ENCODE peak calls at places on chromosomes 2 and 18, in eight cellular contexts. D is tibial nerve, L is cardiac muscle cell, H is A673, I is ovary, F is fibroblast of lung, C is heart right ventricle, T is adrenal gland. P is an unnamed sample. For H3K27me3, the result is how much of the 10 kb centered on the place peaks cover.

GRCh38 chr18:34695300-34695699 is 14.8 kb upstream of the DTNA start:
- DNase-seq in D (no peak), L (no peak), H (no peak), I (no peak), F (no peak), C (no peak), T (no peak), P (no peak)

GRCh38 chr18:50218432-50219197 is 23.7 kb upstream of the MYO5B start:
- DNase-seq in D (no peak), L (peak), H (peak), I (no peak), F (peak), C (no peak), T (peak), P (peak)

GRCh38 chr18:74251297-74252031 is 40.3 kb downstream of the CYB5A start:
- DNase-seq in D (no peak), L (peak), H (peak), I (no peak), F (peak), C (no peak), T (no peak), P (no peak)

GRCh38 chr2:120517790-120518469 is 172.0 kb downstream of the INHBB start:
- DNase-seq in D (no peak), L (no peak), H (no peak), I (no peak), F (no peak), C (no peak), T (no peak), P (no peak)

GRCh38 chr2:234308073-234308813 is 188.6 kb downstream of the ARL4C start:
- DNase-seq in D (no peak), L (no peak), H (no peak), I (no peak), F (peak), C (no peak), T (no peak), P (no peak)

GRCh38 chr2:189287982-189288494 is 108.5 kb upstream of the COL5A2 start:
- DNase-seq in D (no peak), L (peak), H (peak), I (no peak), F (peak), C (no peak), T (no peak), P (no peak)

GRCh38 chr2:152525277-152525838 is 190.4 kb downstream of the FMNL2 start:
- DNase-seq in D (no peak), L (peak), H (peak), I (no peak), F (peak), C (peak), T (peak), P (no peak)

GRCh38 chr18:63741769-63742168 is 33.4 kb upstream of the SERPINB7 start:
- DNase-seq in D (no peak), L (peak), H (peak), I (no peak), F (no peak), C (no peak), T (no peak), P (no peak)

GRCh38 chr18:63320041-63320689 is 596 bp upstream of the BCL2 start:
- DNase-seq in D (peak), L (peak), H (peak), I (peak), F (peak), C (peak), T (peak), P (peak)

GRCh38 chr2:137287934-137288639 is 522.7 kb downstream of the THSD7B start:
- DNase-seq in D (peak), L (no peak), H (no peak), I (no peak), F (no peak), C (no peak), T (no peak), P (no peak)

GRCh38 chr2:64404002-64404731 is 49.8 kb upstream of the LGALSL start:
- DNase-seq in D (peak), L (peak), H (peak), I (peak), F (peak), C (peak), T (peak), P (no peak)

GRCh38 chr2:178776725-178777124 is 30.5 kb downstream of the TTN start:
- DNase-seq in D (no peak), L (no peak), H (no peak), I (no peak), F (no peak), C (no peak), T (no peak), P (no peak)

GRCh38 chr2:75429036-75429435 is 131.7 kb downstream of the EVA1A start:
- DNase-seq in D (no peak), L (no peak), H (no peak), I (no peak), F (no peak), C (no peak), T (no peak), P (no peak)

GRCh38 chr2:227415538-227416424 is 28.0 kb upstream of the SCYGR1 start:
- DNase-seq in D (peak), L (peak), H (peak), I (no peak), F (peak), C (peak), T (peak), P (no peak)

GRCh38 chr2:232776435-232776834 is at the start of gene KCNJ13:
- DNase-seq in D (no peak), L (no peak), H (peak), I (no peak), F (peak), C (no peak), T (no peak), P (no peak)

DNA sequence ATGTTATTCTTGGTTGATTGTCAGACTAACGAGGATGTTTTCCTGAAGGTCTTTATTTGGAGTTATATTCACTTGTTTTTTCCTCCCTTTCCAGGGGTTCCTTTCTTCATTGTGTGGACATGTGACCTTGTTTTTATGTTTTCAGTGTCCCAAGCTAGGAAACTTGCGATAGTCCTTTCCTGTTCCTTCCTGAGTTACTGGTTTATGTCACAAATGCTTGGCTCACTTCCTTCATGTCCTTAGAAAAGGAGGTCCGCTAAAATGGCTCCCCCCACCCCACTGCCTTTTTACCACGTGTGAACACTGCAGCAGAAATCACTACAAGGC is 179.0 kb downstream of the TXNL1 start:
- DNase-seq in D (no peak), L (peak), H (no peak), I (no peak), F (no peak), C (no peak), T (no peak), P (no peak)
- H3K27ac ChIP-seq in D (no peak), L (no peak), H (no peak), I (no peak), F (no peak), C (peak), T (no peak), P (no peak)

DNA sequence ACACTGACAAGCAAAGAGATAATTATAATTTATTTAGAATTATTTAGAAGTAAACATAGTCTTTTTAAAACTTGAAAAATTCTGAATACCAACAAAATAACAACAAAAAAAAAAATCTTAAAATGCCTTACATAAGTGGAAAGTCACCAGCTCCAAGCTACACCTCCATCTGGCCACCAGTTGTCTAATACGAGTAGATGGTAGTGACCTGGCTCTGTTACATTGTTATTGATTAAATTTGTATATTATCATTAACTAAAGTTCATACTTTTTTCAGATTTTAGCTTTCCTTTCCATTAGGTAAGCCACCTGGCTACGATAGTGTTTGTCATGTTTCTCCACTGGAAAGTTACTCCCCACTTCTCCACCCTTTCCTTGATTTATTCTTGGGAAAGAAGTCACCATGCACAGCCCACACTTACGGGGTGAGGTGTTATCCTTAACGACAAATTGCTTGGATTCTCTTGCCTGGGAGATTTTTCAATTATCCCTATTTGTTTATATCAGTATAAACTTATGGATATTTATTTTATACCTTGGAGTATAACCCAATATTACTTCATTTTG is 464.5 kb upstream of the CHAC2 start:
- DNase-seq in D (no peak), L (no peak), H (no peak), I (no peak), F (no peak), C (no peak), T (no peak), P (no peak)
- TF ChIP-seq CTCF in D (no peak), L (no peak), H (no peak), I (no peak), F (no peak), C (no peak), T (no peak), P (no peak)

DNA sequence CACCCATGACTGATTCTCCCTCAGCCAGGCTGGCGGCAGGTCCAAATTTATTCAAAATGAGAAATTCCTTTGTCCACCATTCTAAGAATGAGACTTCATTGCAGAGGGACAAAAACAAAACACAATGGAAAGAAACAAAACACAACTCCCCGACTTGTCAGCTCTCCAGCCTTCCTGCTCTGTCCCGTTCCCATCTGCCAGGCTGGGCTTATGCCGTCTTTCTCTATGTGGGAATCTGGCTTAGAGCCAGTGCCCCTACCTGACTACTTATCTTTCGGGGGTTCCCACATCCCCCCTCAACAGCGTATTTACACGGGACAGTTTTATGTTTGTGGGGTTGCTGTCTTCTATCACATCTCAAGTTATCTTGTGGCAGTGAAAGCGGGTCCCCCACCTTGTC is 13.8 kb downstream of the CELF4 start:
- DNase-seq in D (no peak), L (no peak), H (no peak), I (no peak), F (no peak), C (no peak), T (no peak), P (no peak)
- H3K27me3 ChIP-seq in D (under half), L (under half), H (under half), I (under half), F (under half), C (under half), T (under half), P (under half)

GRCh38 chr18:57794951-57795728 is 8.0 kb downstream of the ATP8B1 start:
- DNase-seq in D (no peak), L (no peak), H (no peak), I (no peak), F (no peak), C (no peak), T (no peak), P (no peak)

GRCh38 chr18:57791911-57792310 is 11.2 kb downstream of the ATP8B1 start:
- DNase-seq in D (no peak), L (no peak), H (no peak), I (no peak), F (peak), C (no peak), T (peak), P (no peak)

GRCh38 chr18:57791192-57791591 is 11.9 kb downstream of the ATP8B1 start:
- DNase-seq in D (no peak), L (no peak), H (no peak), I (no peak), F (no peak), C (no peak), T (peak), P (no peak)

GRCh38 chr18:57793630-57793986 is 9.5 kb downstream of the ATP8B1 start:
- DNase-seq in D (no peak), L (no peak), H (no peak), I (no peak), F (no peak), C (no peak), T (no peak), P (no peak)

DNA sequence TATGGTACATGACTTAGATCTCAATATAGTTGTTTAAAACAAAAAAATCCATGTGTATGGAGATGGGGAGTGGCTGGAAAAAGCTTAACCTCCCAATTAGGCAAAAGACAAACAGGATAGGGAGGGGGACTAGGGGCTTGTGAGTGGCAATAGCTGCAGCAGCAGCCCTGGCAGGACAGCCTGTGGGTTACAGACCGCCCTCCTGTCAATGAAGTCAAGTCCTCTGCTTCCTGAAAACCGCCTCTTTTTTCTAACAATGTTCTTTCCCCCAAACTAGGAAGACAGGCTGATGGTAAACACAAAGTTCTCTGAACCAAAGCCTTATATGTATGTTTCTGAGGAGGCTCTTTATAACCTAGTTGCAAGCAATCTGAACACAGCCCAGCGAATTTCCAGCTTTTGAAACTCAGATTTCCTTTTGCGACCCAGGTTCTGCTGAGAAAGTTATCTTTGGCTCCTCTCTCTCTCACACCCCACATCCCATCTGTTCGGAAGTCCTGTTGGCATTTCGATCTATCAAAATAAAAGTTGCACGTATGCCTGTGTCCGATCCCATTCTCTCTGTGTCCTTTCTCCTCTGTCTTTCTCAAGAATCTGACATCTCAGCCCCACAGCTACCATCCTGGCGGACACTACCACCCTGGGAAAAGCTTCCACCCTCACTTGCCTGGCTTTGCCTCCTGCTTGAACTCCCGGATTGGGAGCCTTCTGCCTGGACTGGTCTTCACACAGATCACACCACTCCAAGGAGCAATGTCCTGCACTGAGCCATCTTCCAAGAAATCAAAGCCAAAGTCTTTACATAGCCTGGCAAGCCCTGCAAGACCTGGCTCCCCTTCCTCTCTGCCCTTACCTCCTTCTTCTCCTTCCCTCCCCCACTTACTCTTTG is 10.1 kb downstream of the ATP8B1 start:
- DNase-seq in D (no peak), L (peak), H (no peak), I (no peak), F (no peak), C (no peak), T (no peak), P (no peak)
- H3K27ac ChIP-seq in D (no peak), L (no peak), H (peak), I (no peak), F (peak), C (peak), T (no peak), P (no peak)

GRCh38 chr2:55063713-55064323 is 13.6 kb upstream of the RTN4 start:
- DNase-seq in D (no peak), L (no peak), H (no peak), I (no peak), F (no peak), C (no peak), T (no peak), P (no peak)
- TF ChIP-seq CTCF in D (no peak), L (no peak), H (peak), I (no peak), F (no peak), C (no peak), T (no peak), P (no peak)

GRCh38 chr2:242036653-242036950 is 167.1 kb downstream of the RTP5 start:
- DNase-seq in D (no peak), L (no peak), H (no peak), I (no peak), F (no peak), C (no peak), T (no peak), P (no peak)

GRCh38 chr2:242038166-242038927 is 168.8 kb downstream of the RTP5 start:
- DNase-seq in D (no peak), L (no peak), H (no peak), I (no peak), F (no peak), C (no peak), T (no peak), P (no peak)

GRCh38 chr2:242034138-242034537 is 164.6 kb downstream of the RTP5 start:
- DNase-seq in D (no peak), L (no peak), H (no peak), I (no peak), F (no peak), C (no peak), T (no peak), P (no peak)

GRCh38 chr2:242034996-242035814 is 165.7 kb downstream of the RTP5 start:
- DNase-seq in D (no peak), L (no peak), H (no peak), I (peak), F (no peak), C (no peak), T (peak), P (no peak)

GRCh38 chr2:242035858-242036652 is 166.5 kb downstream of the RTP5 start:
- DNase-seq in D (no peak), L (no peak), H (no peak), I (no peak), F (no peak), C (no peak), T (no peak), P (no peak)
- H3K27me3 ChIP-seq in D (under half), L (under half), H (under half), I (under half), F (under half), C (under half), T (under half), P (under half)

DNA sequence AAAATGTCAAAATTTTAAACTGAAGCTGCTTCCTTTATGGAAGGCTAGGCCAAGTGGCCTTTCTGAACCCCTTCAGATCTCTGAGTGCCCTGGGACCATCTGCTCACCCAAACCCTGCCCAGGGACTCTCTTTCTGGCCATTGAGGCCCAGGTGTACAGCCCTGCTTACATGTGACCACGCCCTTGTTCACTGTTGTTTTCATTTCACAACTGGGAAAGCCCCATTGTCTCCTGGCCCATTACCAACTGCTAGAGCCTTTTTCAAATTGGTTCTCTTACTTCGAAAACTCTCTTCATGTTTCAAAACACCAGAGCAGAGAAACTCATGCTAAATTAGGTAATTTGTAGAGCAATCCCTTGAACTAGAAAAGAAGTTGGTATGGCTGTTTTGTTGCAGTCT is 219.5 kb upstream of the TANK start:
- DNase-seq in D (no peak), L (no peak), H (no peak), I (no peak), F (no peak), C (no peak), T (no peak), P (no peak)
- H3K27ac ChIP-seq in D (no peak), L (no peak), H (no peak), I (no peak), F (no peak), C (no peak), T (no peak), P (no peak)

GRCh38 chr2:56288863-56289580 is 105.2 kb downstream of the CCDC85A start:
- DNase-seq in D (no peak), L (no peak), H (peak), I (no peak), F (peak), C (no peak), T (no peak), P (no peak)

GRCh38 chr2:56285224-56285623 is 101.4 kb downstream of the CCDC85A start:
- DNase-seq in D (no peak), L (no peak), H (no peak), I (no peak), F (no peak), C (no peak), T (no peak), P (no peak)

GRCh38 chr2:56287974-56288373 is 104.2 kb downstream of the CCDC85A start:
- DNase-seq in D (no peak), L (peak), H (no peak), I (no peak), F (peak), C (no peak), T (no peak), P (no peak)

GRCh38 chr2:56287508-56287907 is 103.7 kb downstream of the CCDC85A start:
- DNase-seq in D (no peak), L (no peak), H (no peak), I (no peak), F (peak), C (no peak), T (no peak), P (no peak)

GRCh38 chr2:56286936-56287335 is 103.1 kb downstream of the CCDC85A start:
- DNase-seq in D (no peak), L (no peak), H (no peak), I (no peak), F (peak), C (no peak), T (no peak), P (no peak)
- TF ChIP-seq CTCF in D (no peak), L (no peak), H (no peak), I (no peak), F (no peak), C (no peak), T (no peak), P (no peak)